ENCODE peak calls at places on chromosomes 13 and 19, in seven cellular contexts. One of them, this sample, is unnamed.

GRCh38 chr13:21478881-21479808 is 20.0 kb upstream of the ZDHHC20 start:
- DNase-seq in tibial nerve: no peak
- DNase-seq in vagina: no peak
- DNase-seq in bronchial epithelial cell: peak
- DNase-seq in ovary: peak
- DNase-seq in lung: peak
- DNase-seq in transverse colon: peak
- DNase-seq in this sample: no peak

GRCh38 chr19:39506598-39506943 is 7.8 kb downstream of the DLL3 start:
- DNase-seq in tibial nerve: no peak
- DNase-seq in transverse colon: no peak
- DNase-seq in vagina: no peak
- DNase-seq in bronchial epithelial cell: no peak
- DNase-seq in lung: no peak
- DNase-seq in ovary: no peak
- DNase-seq in this sample: no peak

GRCh38 chr13:98839826-98840769 is 87.6 kb upstream of the SLC15A1 start:
- DNase-seq in vagina: no peak
- DNase-seq in tibial nerve: peak
- DNase-seq in ovary: peak
- DNase-seq in transverse colon: peak
- DNase-seq in lung: peak
- DNase-seq in bronchial epithelial cell: peak
- DNase-seq in this sample: peak

GRCh38 chr13:109628251-109628699 is 158.1 kb downstream of the IRS2 start:
- DNase-seq in bronchial epithelial cell: peak
- DNase-seq in vagina: no peak
- DNase-seq in tibial nerve: no peak
- DNase-seq in transverse colon: no peak
- DNase-seq in ovary: no peak
- DNase-seq in lung: no peak
- DNase-seq in this sample: no peak

GRCh38 chr13:110347535-110348308 is 40.6 kb downstream of the COL4A2 start:
- DNase-seq in bronchial epithelial cell: peak
- DNase-seq in transverse colon: no peak
- DNase-seq in lung: no peak
- DNase-seq in ovary: no peak
- DNase-seq in vagina: no peak
- DNase-seq in tibial nerve: no peak
- DNase-seq in this sample: no peak

GRCh38 chr13:20814224-20814910 is 40.6 kb upstream of the EEF1AKMT1 start:
- DNase-seq in ovary: peak
- DNase-seq in transverse colon: peak
- DNase-seq in vagina: peak
- DNase-seq in lung: peak
- DNase-seq in tibial nerve: peak
- DNase-seq in bronchial epithelial cell: peak
- DNase-seq in this sample: peak

GRCh38 chr13:43433691-43434121 is 353.1 kb downstream of the ENOX1 start:
- DNase-seq in transverse colon: no peak
- DNase-seq in ovary: no peak
- DNase-seq in tibial nerve: no peak
- DNase-seq in bronchial epithelial cell: no peak
- DNase-seq in vagina: no peak
- DNase-seq in lung: no peak
- DNase-seq in this sample: no peak

GRCh38 chr19:30434797-30435594 is 62.8 kb downstream of the ZNF536 start:
- DNase-seq in tibial nerve: no peak
- DNase-seq in bronchial epithelial cell: no peak
- DNase-seq in vagina: no peak
- DNase-seq in lung: no peak
- DNase-seq in ovary: no peak
- DNase-seq in transverse colon: no peak
- DNase-seq in this sample: no peak

GRCh38 chr13:32211788-32212187 is 103.4 kb downstream of the ZAR1L start:
- DNase-seq in transverse colon: no peak
- DNase-seq in tibial nerve: no peak
- DNase-seq in ovary: no peak
- DNase-seq in bronchial epithelial cell: no peak
- DNase-seq in lung: no peak
- DNase-seq in vagina: no peak
- DNase-seq in this sample: no peak

GRCh38 chr19:49852631-49853126 is 1.7 kb downstream of the PTOV1 start:
- DNase-seq in tibial nerve: no peak
- DNase-seq in transverse colon: no peak
- DNase-seq in vagina: no peak
- DNase-seq in bronchial epithelial cell: no peak
- DNase-seq in ovary: no peak
- DNase-seq in lung: no peak
- DNase-seq in this sample: peak

GRCh38 chr13:105918842-105919741 is 616.4 kb downstream of the EFNB2 start:
- DNase-seq in ovary: no peak
- DNase-seq in lung: no peak
- DNase-seq in vagina: no peak
- DNase-seq in transverse colon: peak
- DNase-seq in tibial nerve: no peak
- DNase-seq in bronchial epithelial cell: peak
- DNase-seq in this sample: peak

GRCh38 chr13:78020861-78021260 is 102.2 kb upstream of the EDNRB start:
- DNase-seq in lung: no peak
- DNase-seq in tibial nerve: no peak
- DNase-seq in transverse colon: no peak
- DNase-seq in ovary: no peak
- DNase-seq in vagina: no peak
- DNase-seq in bronchial epithelial cell: no peak
- DNase-seq in this sample: peak

GRCh38 chr19:15672580-15673175 is at the start of gene CYP4F12:
- DNase-seq in ovary: peak
- DNase-seq in lung: peak
- DNase-seq in tibial nerve: peak
- DNase-seq in transverse colon: peak
- DNase-seq in bronchial epithelial cell: peak
- DNase-seq in vagina: peak
- DNase-seq in this sample: peak

GRCh38 chr13:59088716-59089115 is 1075.0 kb downstream of the DIAPH3 start:
- DNase-seq in vagina: no peak
- DNase-seq in transverse colon: no peak
- DNase-seq in lung: no peak
- DNase-seq in bronchial epithelial cell: no peak
- DNase-seq in tibial nerve: no peak
- DNase-seq in ovary: no peak
- DNase-seq in this sample: no peak

GRCh38 chr19:13100031-13100588 is 2.5 kb downstream of the LYL1 start:
- DNase-seq in lung: no peak
- DNase-seq in ovary: no peak
- DNase-seq in vagina: no peak
- DNase-seq in bronchial epithelial cell: no peak
- DNase-seq in tibial nerve: no peak
- DNase-seq in transverse colon: no peak
- DNase-seq in this sample: peak

GRCh38 chr13:25177012-25177411 is 4.9 kb upstream of the AMER2 start:
- DNase-seq in ovary: no peak
- DNase-seq in tibial nerve: no peak
- DNase-seq in lung: no peak
- DNase-seq in transverse colon: no peak
- DNase-seq in vagina: no peak
- DNase-seq in bronchial epithelial cell: no peak
- DNase-seq in this sample: no peak

GRCh38 chr19:17765069-17765618 is 13.9 kb downstream of the FCHO1 start:
- DNase-seq in vagina: no peak
- DNase-seq in ovary: no peak
- DNase-seq in lung: peak
- DNase-seq in tibial nerve: no peak
- DNase-seq in bronchial epithelial cell: peak
- DNase-seq in transverse colon: peak
- DNase-seq in this sample: peak

GRCh38 chr13:66995366-66995663 is 234.8 kb downstream of the PCDH9 start:
- DNase-seq in bronchial epithelial cell: no peak
- DNase-seq in tibial nerve: no peak
- DNase-seq in ovary: no peak
- DNase-seq in vagina: no peak
- DNase-seq in lung: no peak
- DNase-seq in transverse colon: no peak
- DNase-seq in this sample: no peak

GRCh38 chr13:66992183-66992582 is 238.0 kb downstream of the PCDH9 start:
- DNase-seq in lung: no peak
- DNase-seq in transverse colon: no peak
- DNase-seq in bronchial epithelial cell: peak
- DNase-seq in tibial nerve: no peak
- DNase-seq in vagina: no peak
- DNase-seq in ovary: no peak
- DNase-seq in this sample: no peak

GRCh38 chr13:66994498-66995365 is 235.4 kb downstream of the PCDH9 start:
- DNase-seq in ovary: no peak
- DNase-seq in vagina: no peak
- DNase-seq in lung: no peak
- DNase-seq in transverse colon: no peak
- DNase-seq in tibial nerve: no peak
- DNase-seq in bronchial epithelial cell: no peak
- DNase-seq in this sample: no peak

GRCh38 chr13:66992683-66993082 is 237.5 kb downstream of the PCDH9 start:
- DNase-seq in bronchial epithelial cell: no peak
- DNase-seq in lung: no peak
- DNase-seq in tibial nerve: no peak
- DNase-seq in transverse colon: no peak
- DNase-seq in vagina: no peak
- DNase-seq in ovary: no peak
- DNase-seq in this sample: no peak

DNA sequence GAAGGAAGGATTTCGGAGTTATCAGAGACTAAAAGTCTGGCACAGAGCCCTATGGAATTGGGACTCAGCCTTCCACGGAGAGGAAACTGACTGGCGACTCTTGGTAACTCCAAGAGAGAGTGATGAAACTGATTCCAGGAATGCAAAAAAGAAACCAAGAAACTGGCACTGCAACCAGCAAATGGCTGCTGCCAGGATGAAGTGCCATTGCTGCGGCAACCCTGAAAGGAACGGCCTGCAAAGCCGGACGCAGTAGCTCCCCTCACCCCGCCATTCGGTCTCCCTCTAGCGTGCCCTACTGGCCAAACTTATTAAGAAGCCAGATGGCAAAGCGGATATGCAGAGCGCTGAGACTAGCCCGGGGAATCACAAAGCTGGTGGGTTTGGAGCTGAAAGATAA is 236.0 kb downstream of the PCDH9 start:
- DNase-seq in bronchial epithelial cell: peak
- DNase-seq in vagina: no peak
- DNase-seq in transverse colon: peak
- DNase-seq in lung: peak
- DNase-seq in tibial nerve: peak
- DNase-seq in ovary: no peak
- DNase-seq in this sample: peak
- H3K4me3 ChIP-seq in bronchial epithelial cell: peak
- H3K4me3 ChIP-seq in vagina: no peak
- H3K4me3 ChIP-seq in transverse colon: peak
- H3K4me3 ChIP-seq in lung: no peak
- H3K4me3 ChIP-seq in tibial nerve: peak
- H3K4me3 ChIP-seq in ovary: no peak
- H3K4me3 ChIP-seq in this sample: peak

GRCh38 chr19:4303778-4304508 is 455 bp upstream of the FSD1 start:
- DNase-seq in vagina: no peak
- DNase-seq in ovary: no peak
- DNase-seq in lung: no peak
- DNase-seq in bronchial epithelial cell: no peak
- DNase-seq in transverse colon: peak
- DNase-seq in tibial nerve: no peak
- DNase-seq in this sample: no peak
- H3K4me3 ChIP-seq in vagina: peak
- H3K4me3 ChIP-seq in ovary: no peak
- H3K4me3 ChIP-seq in lung: no peak
- H3K4me3 ChIP-seq in bronchial epithelial cell: no peak
- H3K4me3 ChIP-seq in transverse colon: no peak
- H3K4me3 ChIP-seq in tibial nerve: no peak
- H3K4me3 ChIP-seq in this sample: no peak

GRCh38 chr19:58513213-58513693 is 1.5 kb upstream of the SLC27A5 start:
- DNase-seq in ovary: no peak
- DNase-seq in transverse colon: no peak
- DNase-seq in vagina: no peak
- DNase-seq in bronchial epithelial cell: no peak
- DNase-seq in lung: no peak
- DNase-seq in tibial nerve: no peak
- DNase-seq in this sample: no peak
- H3K4me3 ChIP-seq in ovary: no peak
- H3K4me3 ChIP-seq in transverse colon: no peak
- H3K4me3 ChIP-seq in vagina: no peak
- H3K4me3 ChIP-seq in bronchial epithelial cell: no peak
- H3K4me3 ChIP-seq in lung: no peak
- H3K4me3 ChIP-seq in tibial nerve: no peak
- H3K4me3 ChIP-seq in this sample: no peak

GRCh38 chr19:33293255-33294057 is 8.9 kb downstream of the CEBPA start:
- DNase-seq in vagina: no peak
- DNase-seq in lung: no peak
- DNase-seq in tibial nerve: no peak
- DNase-seq in bronchial epithelial cell: peak
- DNase-seq in transverse colon: peak
- DNase-seq in ovary: no peak
- DNase-seq in this sample: no peak

GRCh38 chr19:33291623-33292534 is 10.5 kb downstream of the CEBPA start:
- DNase-seq in vagina: no peak
- DNase-seq in bronchial epithelial cell: no peak
- DNase-seq in lung: peak
- DNase-seq in ovary: no peak
- DNase-seq in tibial nerve: no peak
- DNase-seq in transverse colon: peak
- DNase-seq in this sample: no peak

GRCh38 chr19:33290956-33291622 is 11.2 kb downstream of the CEBPA start:
- DNase-seq in tibial nerve: no peak
- DNase-seq in bronchial epithelial cell: peak
- DNase-seq in vagina: no peak
- DNase-seq in lung: peak
- DNase-seq in ovary: no peak
- DNase-seq in transverse colon: peak
- DNase-seq in this sample: peak

GRCh38 chr19:33294058-33294798 is 8.1 kb downstream of the CEBPA start:
- DNase-seq in tibial nerve: no peak
- DNase-seq in bronchial epithelial cell: no peak
- DNase-seq in transverse colon: no peak
- DNase-seq in vagina: no peak
- DNase-seq in ovary: no peak
- DNase-seq in lung: no peak
- DNase-seq in this sample: no peak

DNA sequence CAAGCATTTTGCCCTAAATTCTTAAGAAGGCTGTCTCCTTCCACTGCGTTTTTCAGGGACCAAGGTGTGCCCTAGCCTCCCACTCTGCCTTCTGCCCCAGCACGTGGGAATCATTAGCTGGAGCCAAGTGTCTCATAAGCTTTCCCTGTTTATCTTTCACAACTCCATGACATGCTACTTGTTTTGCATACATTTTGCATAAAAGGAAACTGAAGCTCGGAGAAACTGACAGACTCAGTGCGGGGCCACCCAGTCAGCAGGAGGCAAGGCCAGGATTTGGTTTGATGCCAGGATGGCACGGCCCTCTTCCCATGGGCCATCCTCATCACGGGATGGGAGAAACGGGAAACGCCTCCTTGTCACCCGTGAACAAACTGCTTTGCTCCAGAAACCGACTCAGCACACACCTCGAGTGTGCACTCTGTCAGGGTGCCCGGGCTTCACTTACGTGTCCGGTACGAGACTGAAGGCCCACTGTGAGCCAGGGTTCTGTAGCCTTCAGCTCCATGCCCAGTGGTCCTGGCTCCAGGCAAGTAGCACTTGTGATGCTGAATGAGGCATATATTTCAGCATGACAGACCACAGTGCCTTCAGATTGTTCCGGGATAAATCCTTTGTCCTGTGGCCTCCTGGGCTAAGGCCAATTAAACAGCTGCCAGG is 9.6 kb downstream of the CEBPA start:
- DNase-seq in tibial nerve: no peak
- DNase-seq in vagina: no peak
- DNase-seq in ovary: no peak
- DNase-seq in bronchial epithelial cell: peak
- DNase-seq in lung: peak
- DNase-seq in transverse colon: peak
- DNase-seq in this sample: peak
- H3K4me3 ChIP-seq in tibial nerve: no peak
- H3K4me3 ChIP-seq in vagina: no peak
- H3K4me3 ChIP-seq in ovary: no peak
- H3K4me3 ChIP-seq in bronchial epithelial cell: no peak
- H3K4me3 ChIP-seq in lung: no peak
- H3K4me3 ChIP-seq in transverse colon: no peak
- H3K4me3 ChIP-seq in this sample: no peak